ENCODE peak calls at places on chromosomes 12 and 14, in five cellular contexts. One of them, this sample, is unnamed.

GRCh38 chr12:42237853-42238239 is 202 bp downstream of the YAF2 start:
- DNase-seq in A549: no peak
- DNase-seq in fibroblast of lung: no peak
- DNase-seq in cardiac muscle cell: no peak
- DNase-seq in dorsolateral prefrontal cortex: no peak
- DNase-seq in this sample: no peak

GRCh38 chr12:98578821-98579220 is 14.7 kb upstream of the SLC25A3 start:
- DNase-seq in A549: peak
- DNase-seq in fibroblast of lung: no peak
- DNase-seq in cardiac muscle cell: no peak
- DNase-seq in dorsolateral prefrontal cortex: no peak
- DNase-seq in this sample: no peak

GRCh38 chr14:101502761-101503392 is 58.4 kb upstream of the DIO3 start:
- DNase-seq in A549: no peak
- DNase-seq in fibroblast of lung: no peak
- DNase-seq in cardiac muscle cell: no peak
- DNase-seq in dorsolateral prefrontal cortex: peak
- DNase-seq in this sample: no peak

GRCh38 chr12:23950011-23950774 is 723 bp upstream of the SOX5 start:
- DNase-seq in A549: no peak
- DNase-seq in fibroblast of lung: no peak
- DNase-seq in cardiac muscle cell: peak
- DNase-seq in dorsolateral prefrontal cortex: no peak
- DNase-seq in this sample: no peak

GRCh38 chr12:123038966-123039365 is 58.5 kb downstream of the ARL6IP4 start:
- DNase-seq in A549: no peak
- DNase-seq in fibroblast of lung: no peak
- DNase-seq in cardiac muscle cell: no peak
- DNase-seq in dorsolateral prefrontal cortex: no peak
- DNase-seq in this sample: no peak

GRCh38 chr14:58846682-58847465 is 209.1 kb downstream of the DACT1 start:
- DNase-seq in A549: no peak
- DNase-seq in fibroblast of lung: no peak
- DNase-seq in cardiac muscle cell: no peak
- DNase-seq in dorsolateral prefrontal cortex: no peak
- DNase-seq in this sample: no peak

GRCh38 chr12:19431407-19432308 is 7.6 kb upstream of the AEBP2 start:
- DNase-seq in A549: peak
- DNase-seq in fibroblast of lung: peak
- DNase-seq in cardiac muscle cell: peak
- DNase-seq in dorsolateral prefrontal cortex: no peak
- DNase-seq in this sample: peak

GRCh38 chr12:67222302-67222701 is 46.9 kb upstream of the CAND1 start:
- DNase-seq in A549: peak
- DNase-seq in fibroblast of lung: no peak
- DNase-seq in cardiac muscle cell: peak
- DNase-seq in dorsolateral prefrontal cortex: no peak
- DNase-seq in this sample: peak

GRCh38 chr12:104652910-104653309 is 196.2 kb downstream of the CHST11 start:
- DNase-seq in A549: no peak
- DNase-seq in fibroblast of lung: no peak
- DNase-seq in cardiac muscle cell: no peak
- DNase-seq in dorsolateral prefrontal cortex: no peak
- DNase-seq in this sample: no peak

GRCh38 chr14:96888593-96888992 is 91.4 kb downstream of the VRK1 start:
- DNase-seq in A549: no peak
- DNase-seq in fibroblast of lung: no peak
- DNase-seq in cardiac muscle cell: no peak
- DNase-seq in dorsolateral prefrontal cortex: no peak
- DNase-seq in this sample: no peak

GRCh38 chr14:58922211-58922940 is 266.1 kb upstream of the DAAM1 start:
- DNase-seq in A549: no peak
- DNase-seq in fibroblast of lung: no peak
- DNase-seq in cardiac muscle cell: peak
- DNase-seq in dorsolateral prefrontal cortex: no peak
- DNase-seq in this sample: no peak

GRCh38 chr14:53542692-53543091 is 389.6 kb upstream of the DDHD1 start:
- DNase-seq in A549: peak
- DNase-seq in fibroblast of lung: peak
- DNase-seq in cardiac muscle cell: peak
- DNase-seq in dorsolateral prefrontal cortex: no peak
- DNase-seq in this sample: peak

GRCh38 chr12:80763874-80764273 is 47.2 kb downstream of the MYF5 start:
- DNase-seq in A549: peak
- DNase-seq in fibroblast of lung: peak
- DNase-seq in cardiac muscle cell: peak
- DNase-seq in dorsolateral prefrontal cortex: no peak
- DNase-seq in this sample: peak

GRCh38 chr14:92676031-92676430 is 72.4 kb downstream of the LGMN start:
- DNase-seq in A549: no peak
- DNase-seq in fibroblast of lung: no peak
- DNase-seq in cardiac muscle cell: no peak
- DNase-seq in dorsolateral prefrontal cortex: no peak
- DNase-seq in this sample: no peak

GRCh38 chr12:3670083-3670620 is 82.8 kb downstream of the CRACR2A start:
- DNase-seq in A549: no peak
- DNase-seq in fibroblast of lung: no peak
- DNase-seq in cardiac muscle cell: no peak
- DNase-seq in dorsolateral prefrontal cortex: no peak
- DNase-seq in this sample: no peak

GRCh38 chr12:50763637-50764115 is at the start of gene ATF1:
- DNase-seq in A549: peak
- DNase-seq in fibroblast of lung: peak
- DNase-seq in cardiac muscle cell: peak
- DNase-seq in dorsolateral prefrontal cortex: peak
- DNase-seq in this sample: peak

GRCh38 chr14:82180057-82180620 is 646.5 kb upstream of the SEL1L start:
- DNase-seq in A549: no peak
- DNase-seq in fibroblast of lung: no peak
- DNase-seq in cardiac muscle cell: no peak
- DNase-seq in dorsolateral prefrontal cortex: no peak
- DNase-seq in this sample: no peak

GRCh38 chr12:57224973-57225679 is 4.4 kb upstream of the SHMT2 start:
- DNase-seq in A549: no peak
- DNase-seq in fibroblast of lung: peak
- DNase-seq in cardiac muscle cell: peak
- DNase-seq in dorsolateral prefrontal cortex: no peak
- DNase-seq in this sample: no peak

GRCh38 chr14:96086574-96087077 is 47.5 kb downstream of the C14orf132 start:
- DNase-seq in A549: no peak
- DNase-seq in fibroblast of lung: peak
- DNase-seq in cardiac muscle cell: peak
- DNase-seq in dorsolateral prefrontal cortex: no peak
- DNase-seq in this sample: no peak

GRCh38 chr14:36996857-36997590 is 175.4 kb downstream of the SLC25A21 start:
- DNase-seq in A549: no peak
- DNase-seq in fibroblast of lung: no peak
- DNase-seq in cardiac muscle cell: no peak
- DNase-seq in dorsolateral prefrontal cortex: no peak
- DNase-seq in this sample: no peak

GRCh38 chr14:62187265-62187664 is 425.0 kb downstream of the SNAPC1 start:
- DNase-seq in A549: no peak
- DNase-seq in fibroblast of lung: no peak
- DNase-seq in cardiac muscle cell: no peak
- DNase-seq in dorsolateral prefrontal cortex: no peak
- DNase-seq in this sample: no peak

GRCh38 chr14:52661314-52661713 is 34.0 kb downstream of the ERO1A start:
- DNase-seq in A549: no peak
- DNase-seq in fibroblast of lung: no peak
- DNase-seq in cardiac muscle cell: no peak
- DNase-seq in dorsolateral prefrontal cortex: no peak
- DNase-seq in this sample: no peak

GRCh38 chr12:131786331-131786730 is 41.9 kb upstream of the MMP17 start:
- DNase-seq in A549: no peak
- DNase-seq in fibroblast of lung: no peak
- DNase-seq in cardiac muscle cell: no peak
- DNase-seq in dorsolateral prefrontal cortex: no peak
- DNase-seq in this sample: no peak

DNA sequence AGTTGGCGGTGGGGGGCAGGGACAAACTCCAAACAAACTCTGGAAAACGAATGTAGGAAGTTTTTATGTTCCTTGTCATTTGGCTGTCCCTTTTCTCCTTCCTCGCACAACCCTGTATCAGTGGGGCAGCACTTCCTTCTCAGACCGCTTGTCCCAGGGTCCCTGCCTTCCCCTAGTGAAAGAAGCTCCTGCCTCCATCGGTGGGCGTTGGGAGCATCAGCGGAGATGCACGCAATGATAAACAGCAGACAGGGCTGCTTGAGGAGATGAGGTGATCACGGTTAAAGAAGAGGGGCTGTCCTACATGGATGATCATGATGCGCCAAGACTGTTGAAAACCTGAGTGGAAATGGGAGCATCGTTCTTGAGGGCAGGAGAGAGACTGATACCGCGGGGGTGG is 620 bp downstream of the C1S start:
- DNase-seq in A549: no peak
- DNase-seq in fibroblast of lung: no peak
- DNase-seq in cardiac muscle cell: no peak
- DNase-seq in dorsolateral prefrontal cortex: no peak
- DNase-seq in this sample: no peak
- H3K4me3 ChIP-seq in A549: peak
- H3K4me3 ChIP-seq in fibroblast of lung: peak
- H3K4me3 ChIP-seq in cardiac muscle cell: no peak
- H3K4me3 ChIP-seq in dorsolateral prefrontal cortex: peak
- H3K4me3 ChIP-seq in this sample: peak

GRCh38 chr14:21902561-21903199 is 229.1 kb upstream of the OR4E1 start:
- DNase-seq in A549: peak
- DNase-seq in fibroblast of lung: no peak
- DNase-seq in cardiac muscle cell: no peak
- DNase-seq in dorsolateral prefrontal cortex: no peak
- DNase-seq in this sample: no peak
- TF ChIP-seq CTCF in A549: peak
- TF ChIP-seq CTCF in fibroblast of lung: no peak
- TF ChIP-seq CTCF in cardiac muscle cell: no peak
- TF ChIP-seq CTCF in dorsolateral prefrontal cortex: peak
- TF ChIP-seq CTCF in this sample: no peak

GRCh38 chr14:105060751-105061427 is 4.3 kb downstream of the GPR132 start:
- DNase-seq in A549: no peak
- DNase-seq in fibroblast of lung: no peak
- DNase-seq in cardiac muscle cell: no peak
- DNase-seq in dorsolateral prefrontal cortex: no peak
- DNase-seq in this sample: peak

GRCh38 chr14:105064001-105064400 is 1.2 kb downstream of the GPR132 start:
- DNase-seq in A549: no peak
- DNase-seq in fibroblast of lung: no peak
- DNase-seq in cardiac muscle cell: no peak
- DNase-seq in dorsolateral prefrontal cortex: no peak
- DNase-seq in this sample: no peak

GRCh38 chr14:105061428-105062047 is 3.7 kb downstream of the GPR132 start:
- DNase-seq in A549: no peak
- DNase-seq in fibroblast of lung: no peak
- DNase-seq in cardiac muscle cell: no peak
- DNase-seq in dorsolateral prefrontal cortex: no peak
- DNase-seq in this sample: no peak

GRCh38 chr14:105063041-105063440 is 2.2 kb downstream of the GPR132 start:
- DNase-seq in A549: no peak
- DNase-seq in fibroblast of lung: no peak
- DNase-seq in cardiac muscle cell: no peak
- DNase-seq in dorsolateral prefrontal cortex: no peak
- DNase-seq in this sample: no peak

DNA sequence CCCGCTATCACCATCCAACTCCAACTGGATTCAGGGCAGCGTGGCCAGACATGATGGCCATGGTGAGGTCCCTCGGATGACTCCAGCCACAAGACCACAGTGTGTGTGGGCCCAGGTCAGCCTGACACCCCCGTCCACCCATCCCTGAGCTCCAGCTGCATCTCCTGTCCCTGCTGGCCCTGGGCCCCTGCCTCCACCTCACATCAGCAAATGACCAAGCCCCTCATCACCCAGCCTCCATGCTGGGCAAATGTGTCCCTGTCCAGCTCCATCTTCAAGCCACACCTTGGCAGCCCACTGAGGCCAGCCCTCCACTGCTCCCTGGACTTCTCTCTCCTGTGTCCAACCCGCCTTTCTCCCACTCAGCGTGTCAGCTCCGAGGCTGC is 3.2 kb downstream of the GPR132 start:
- DNase-seq in A549: no peak
- DNase-seq in fibroblast of lung: no peak
- DNase-seq in cardiac muscle cell: no peak
- DNase-seq in dorsolateral prefrontal cortex: no peak
- DNase-seq in this sample: no peak
- H3K4me3 ChIP-seq in A549: no peak
- H3K4me3 ChIP-seq in fibroblast of lung: no peak
- H3K4me3 ChIP-seq in cardiac muscle cell: no peak
- H3K4me3 ChIP-seq in dorsolateral prefrontal cortex: no peak
- H3K4me3 ChIP-seq in this sample: no peak

DNA sequence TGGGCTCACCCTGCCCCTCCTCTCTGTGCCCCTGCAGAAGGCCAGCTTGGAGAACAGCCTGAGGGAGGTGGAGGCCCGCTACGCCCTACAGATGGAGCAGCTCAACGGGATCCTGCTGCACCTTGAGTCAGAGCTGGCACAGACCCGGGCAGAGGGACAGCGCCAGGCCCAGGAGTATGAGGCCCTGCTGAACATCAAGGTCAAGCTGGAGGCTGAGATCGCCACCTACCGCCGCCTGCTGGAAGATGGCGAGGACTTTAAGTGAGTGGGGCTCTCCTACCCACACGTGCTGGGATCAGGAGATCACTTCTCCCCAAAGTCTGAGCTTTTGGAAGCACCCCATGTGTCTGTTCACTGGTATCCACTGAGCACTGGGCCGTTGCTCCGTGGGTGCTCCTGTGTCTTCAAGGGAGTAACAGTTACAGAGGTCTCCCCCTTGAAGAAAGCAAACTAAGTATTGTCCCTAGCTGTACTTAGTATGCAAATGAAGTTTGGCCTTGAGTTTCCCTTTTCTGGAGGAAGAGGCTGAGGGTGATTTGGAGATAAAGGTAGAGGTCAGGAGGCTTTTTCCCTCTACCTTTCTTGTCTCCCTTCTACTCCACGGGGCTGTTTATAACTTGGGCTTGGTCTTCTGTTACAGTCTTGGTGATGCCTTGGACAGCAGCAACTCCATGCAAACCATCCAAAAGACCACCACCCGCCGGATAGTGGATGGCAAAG is 3.3 kb downstream of the KRT18 start:
- DNase-seq in A549: peak
- DNase-seq in fibroblast of lung: no peak
- DNase-seq in cardiac muscle cell: peak
- DNase-seq in dorsolateral prefrontal cortex: no peak
- DNase-seq in this sample: no peak
- TF ChIP-seq CTCF in A549: peak
- TF ChIP-seq CTCF in fibroblast of lung: no peak
- TF ChIP-seq CTCF in cardiac muscle cell: peak
- TF ChIP-seq CTCF in dorsolateral prefrontal cortex: no peak
- TF ChIP-seq CTCF in this sample: no peak